ENCODE peak calls at places on chromosomes 3 and 15, in eight cellular contexts. G, F, D, B, C, I, J and H are unnamed samples. For H3K4me1, the result is how much of the 10 kb centered on the place peaks cover.

GRCh38 chr3:21174461-21174860 is 576.5 kb downstream of the ZNF385D start:
- DNase-seq in C (no peak), F (no peak), I (no peak), B (no peak), G (no peak), D (no peak), J (no peak), H (no peak)

GRCh38 chr3:24365168-24365567 is 129.5 kb downstream of the THRB start:
- DNase-seq in F (no peak), J (peak), I (no peak), B (no peak), C (no peak), D (peak), G (peak), H (no peak)

GRCh38 chr3:112084980-112085697 is 1.1 kb upstream of the C3orf52 start:
- DNase-seq in C (no peak), I (no peak), G (no peak), J (no peak), D (peak), F (no peak), B (no peak), H (no peak)

GRCh38 chr3:114675104-114675503 is 381.3 kb downstream of the TIGIT start:
- DNase-seq in C (no peak), G (no peak), I (no peak), B (no peak), D (no peak), F (no peak), J (no peak), H (no peak)

GRCh38 chr15:69794643-69795461 is 302.9 kb downstream of the TLE3 start:
- DNase-seq in B (peak), F (peak), D (no peak), C (peak), J (peak), I (no peak), G (no peak), H (no peak)

GRCh38 chr3:64977308-64978100 is 289.7 kb upstream of the ADAMTS9 start:
- DNase-seq in F (no peak), C (no peak), J (no peak), B (no peak), D (no peak), I (no peak), G (no peak), H (no peak)

GRCh38 chr15:93913310-93913709 is 318.1 kb upstream of the MCTP2 start:
- DNase-seq in F (no peak), I (no peak), G (no peak), J (no peak), C (no peak), B (no peak), D (no peak), H (no peak)

GRCh38 chr15:63232943-63233342 is 43.5 kb downstream of the RAB8B start:
- DNase-seq in G (no peak), J (no peak), B (no peak), C (no peak), F (peak), D (no peak), I (no peak), H (no peak)

GRCh38 chr15:92111756-92112155 is 258.2 kb downstream of the SLCO3A1 start:
- DNase-seq in I (no peak), J (no peak), B (no peak), F (no peak), D (no peak), G (no peak), C (no peak), H (no peak)

GRCh38 chr3:66398228-66399025 is 102.4 kb downstream of the LRIG1 start:
- DNase-seq in J (no peak), D (no peak), G (no peak), I (no peak), F (peak), B (no peak), C (no peak), H (no peak)

GRCh38 chr3:4629095-4630007 is 136.2 kb downstream of the ITPR1 start:
- DNase-seq in D (no peak), F (no peak), I (no peak), B (no peak), C (no peak), G (no peak), J (no peak), H (no peak)

GRCh38 chr15:71682051-71682450 is 128.3 kb upstream of the NR2E3 start:
- DNase-seq in F (no peak), B (no peak), D (no peak), I (no peak), J (no peak), C (no peak), G (no peak), H (no peak)

GRCh38 chr3:186022931-186023330 is 85.1 kb upstream of the TRA2B start:
- DNase-seq in C (no peak), J (no peak), D (no peak), I (no peak), G (no peak), F (no peak), B (no peak), H (peak)

GRCh38 chr3:72039677-72040076 is 254.7 kb upstream of the PROK2 start:
- DNase-seq in F (no peak), B (no peak), J (no peak), C (no peak), D (no peak), G (no peak), I (no peak), H (no peak)

GRCh38 chr15:59999558-60000112 is 4.5 kb upstream of the FOXB1 start:
- DNase-seq in D (no peak), I (no peak), G (no peak), C (no peak), F (no peak), B (no peak), J (no peak), H (no peak)

GRCh38 chr15:60000824-60001641 is 3.1 kb upstream of the FOXB1 start:
- DNase-seq in D (no peak), J (no peak), F (no peak), I (no peak), B (no peak), G (no peak), C (no peak), H (no peak)

GRCh38 chr15:59999064-59999377 is 5.1 kb upstream of the FOXB1 start:
- DNase-seq in D (no peak), F (no peak), J (no peak), C (no peak), I (no peak), B (no peak), G (no peak), H (no peak)

GRCh38 chr15:60001642-60002527 is 2.2 kb upstream of the FOXB1 start:
- DNase-seq in G (no peak), F (no peak), D (no peak), C (no peak), J (no peak), I (no peak), B (no peak), H (no peak)

GRCh38 chr15:60000113-60000823 is 3.8 kb upstream of the FOXB1 start:
- DNase-seq in C (no peak), I (no peak), D (no peak), G (no peak), J (no peak), F (no peak), B (no peak), H (no peak)
- H3K4me3 ChIP-seq in C (no peak), I (no peak), D (peak), G (no peak), J (no peak), F (no peak), B (no peak), H (no peak)

DNA sequence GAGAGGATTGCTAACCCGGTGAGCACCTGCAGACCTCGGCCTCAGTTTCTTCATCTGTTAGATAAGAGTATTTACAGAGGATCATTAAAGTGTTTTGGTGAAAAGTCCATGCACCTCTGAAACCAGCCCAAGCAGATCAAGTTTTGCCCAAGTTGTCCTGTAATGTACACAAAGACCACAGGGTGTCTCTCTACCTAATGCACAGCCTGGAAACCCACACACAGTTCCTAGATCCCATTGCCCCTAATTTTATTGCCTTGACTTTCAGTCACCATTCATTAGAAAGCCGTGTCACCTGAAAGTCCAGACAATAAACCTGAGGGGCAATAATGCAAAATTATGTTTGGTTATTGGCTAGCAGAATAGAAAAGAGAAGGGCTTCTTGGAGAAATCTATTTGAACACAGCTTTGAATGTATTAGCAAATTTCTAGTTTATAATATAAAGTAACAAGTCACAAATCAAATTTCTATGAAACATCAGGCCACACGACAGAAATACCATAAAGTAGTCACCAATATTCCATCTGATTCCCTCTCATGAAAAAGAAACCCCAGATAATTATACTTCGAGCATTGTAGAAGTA is 161.3 kb upstream of the SLC2A2 start:
- DNase-seq in D (peak), I (no peak), F (no peak), G (no peak), C (no peak), J (no peak), B (no peak), H (no peak)
- TF ChIP-seq EP300 in D (no peak), I (no peak), F (no peak), G (no peak), C (no peak), J (no peak), B (no peak), H (no peak)

DNA sequence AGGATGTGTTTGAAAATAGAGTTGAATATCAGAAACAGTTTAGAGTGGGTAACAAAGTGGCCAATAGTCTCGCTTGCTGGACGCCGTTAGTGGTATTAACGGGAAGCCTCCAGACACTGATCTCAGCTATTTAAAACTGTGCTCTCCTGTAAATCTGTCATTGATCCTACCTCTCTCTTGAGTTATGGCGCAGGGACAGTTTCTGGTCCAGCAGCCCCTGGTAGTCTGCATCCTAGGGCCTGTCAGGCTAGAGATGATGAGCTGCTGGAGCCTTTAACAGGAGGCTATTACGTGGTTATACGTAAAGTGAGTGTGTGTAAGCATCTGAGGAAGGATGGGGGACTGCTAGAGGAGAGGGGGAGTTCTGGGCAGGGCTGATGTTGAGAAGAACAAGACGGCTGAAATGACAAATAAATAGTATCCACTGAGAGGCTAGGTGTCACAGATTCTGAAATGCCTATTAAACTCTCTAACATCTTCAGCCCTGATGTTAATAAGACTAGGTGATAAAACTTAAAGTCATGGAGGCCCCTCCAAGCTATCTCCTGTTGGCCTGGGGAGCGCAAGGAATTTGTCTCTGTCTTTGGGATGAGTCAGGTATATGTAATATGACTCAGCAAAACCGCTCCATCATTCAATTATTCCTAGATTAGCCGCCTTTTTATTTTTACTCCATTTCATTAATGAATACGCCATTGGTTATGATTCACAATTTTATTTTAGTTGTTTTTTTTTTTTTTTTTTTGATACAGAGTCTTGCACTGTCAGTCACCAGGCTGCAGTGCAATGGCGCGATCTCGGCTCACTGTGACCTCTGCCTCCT is 155.7 kb downstream of the GREM1 start:
- DNase-seq in D (peak), J (no peak), F (peak), C (no peak), I (no peak), B (no peak), G (no peak), H (no peak)
- H3K4me1 ChIP-seq in D (under half), J (under half), F (under half), C (under half), I (under half), B (under half), G (under half), H (half or more)

GRCh38 chr3:195458188-195458800 is 15.5 kb upstream of the ACAP2 start:
- DNase-seq in C (no peak), F (no peak), B (no peak), D (no peak), I (no peak), J (no peak), G (no peak), H (no peak)
- H3K4me3 ChIP-seq in C (no peak), F (no peak), B (no peak), D (no peak), I (no peak), J (no peak), G (no peak), H (no peak)

GRCh38 chr3:27653803-27654558 is 68.1 kb downstream of the EOMES start:
- DNase-seq in F (no peak), G (no peak), C (no peak), D (no peak), I (no peak), J (no peak), B (no peak), H (no peak)
- TF ChIP-seq EP300 in F (no peak), G (no peak), C (no peak), D (no peak), I (no peak), J (no peak), B (no peak), H (no peak)